ENCODE peak calls at places on chromosomes 13 and 19, in seven cellular contexts. D is mucosa of descending colon, T is GM12864, K is body of pancreas, G is left ventricle myocardium inferior, W is Peyer's patch, N is AG04450. I is an unnamed sample.

GRCh38 chr19:35715981-35716734 is 1.6 kb upstream of the KMT2B start:
- DNase-seq in N (no peak), T (no peak), K (peak), D (peak), G (peak), W (peak), I (no peak)

GRCh38 chr13:48235100-48235813 is 2.3 kb downstream of the ITM2B start:
- DNase-seq in G (no peak), W (no peak), D (no peak), K (peak), T (peak), N (no peak), I (no peak)

GRCh38 chr13:48156466-48156865 is 61.6 kb upstream of the MED4 start:
- DNase-seq in W (peak), K (no peak), T (no peak), G (no peak), N (no peak), D (peak), I (no peak)

GRCh38 chr13:110210604-110210985 is 96.4 kb downstream of the COL4A1 start:
- DNase-seq in K (no peak), T (no peak), D (no peak), W (no peak), N (no peak), G (no peak), I (no peak)

GRCh38 chr13:33633701-33634525 is 184.0 kb upstream of the RFC3 start:
- DNase-seq in W (no peak), K (no peak), D (no peak), N (no peak), T (no peak), G (no peak), I (no peak)

GRCh38 chr13:72970956-72971355 is 87.8 kb upstream of the KLF5 start:
- DNase-seq in T (no peak), W (no peak), K (no peak), D (no peak), G (no peak), N (peak), I (peak)

GRCh38 chr13:42170029-42170428 is 101.9 kb upstream of the AKAP11 start:
- DNase-seq in K (no peak), W (no peak), D (no peak), T (no peak), G (no peak), N (no peak), I (no peak)

GRCh38 chr13:112392719-112393118 is 16.6 kb downstream of the SPACA7 start:
- DNase-seq in K (no peak), D (no peak), W (no peak), G (no peak), T (no peak), N (no peak), I (no peak)

GRCh38 chr13:30241537-30241936 is 65.8 kb downstream of the KATNAL1 start:
- DNase-seq in D (no peak), G (peak), K (no peak), W (no peak), N (no peak), T (peak), I (no peak)

GRCh38 chr19:56341948-56342347 is 27.3 kb upstream of the ZSCAN5A start:
- DNase-seq in D (no peak), N (no peak), K (no peak), T (no peak), W (no peak), G (no peak), I (no peak)

GRCh38 chr19:49887653-49888477 is 8.8 kb downstream of the IL4I1 start:
- DNase-seq in D (no peak), G (no peak), N (no peak), K (no peak), T (no peak), W (no peak), I (no peak)

GRCh38 chr19:6678690-6679109 is 8.7 kb upstream of the TNFSF14 start:
- DNase-seq in D (no peak), T (no peak), K (no peak), G (no peak), N (no peak), W (no peak), I (no peak)

GRCh38 chr19:33726756-33727155 is 69.9 kb upstream of the KCTD15 start:
- DNase-seq in G (no peak), D (no peak), T (no peak), K (no peak), W (no peak), N (no peak), I (no peak)

GRCh38 chr19:50628551-50628950 is 11.1 kb downstream of the SYT3 start:
- DNase-seq in N (no peak), D (no peak), T (no peak), W (no peak), G (no peak), K (no peak), I (no peak)

GRCh38 chr19:49912965-49913685 is 15.9 kb upstream of the ATF5 start:
- DNase-seq in D (no peak), G (no peak), N (no peak), T (no peak), W (no peak), K (no peak), I (no peak)

GRCh38 chr13:113724780-113725315 is 34.2 kb upstream of the TMEM255B start:
- DNase-seq in W (peak), N (no peak), G (peak), D (peak), T (no peak), K (peak), I (peak)

GRCh38 chr13:30745917-30746686 is 10.8 kb downstream of the ALOX5AP start:
- DNase-seq in N (no peak), T (no peak), W (no peak), K (peak), D (peak), G (no peak), I (no peak)

GRCh38 chr19:49676136-49676689 is 858 bp upstream of the PRMT1 start:
- DNase-seq in W (peak), K (peak), T (peak), G (peak), N (peak), D (peak), I (peak)

GRCh38 chr19:291561-292280 is 518 bp upstream of the PLPP2 start:
- DNase-seq in G (no peak), T (no peak), D (peak), W (no peak), K (no peak), N (no peak), I (no peak)

GRCh38 chr19:288911-289310 is 2.3 kb downstream of the PLPP2 start:
- DNase-seq in N (no peak), G (no peak), K (no peak), D (no peak), W (no peak), T (no peak), I (no peak)

GRCh38 chr19:292281-292884 is 1.2 kb upstream of the PLPP2 start:
- DNase-seq in W (no peak), T (no peak), K (no peak), D (no peak), N (no peak), G (no peak), I (no peak)

GRCh38 chr19:289651-290538 is 1.3 kb downstream of the PLPP2 start:
- DNase-seq in G (no peak), W (no peak), N (no peak), T (no peak), D (peak), K (peak), I (peak)

DNA sequence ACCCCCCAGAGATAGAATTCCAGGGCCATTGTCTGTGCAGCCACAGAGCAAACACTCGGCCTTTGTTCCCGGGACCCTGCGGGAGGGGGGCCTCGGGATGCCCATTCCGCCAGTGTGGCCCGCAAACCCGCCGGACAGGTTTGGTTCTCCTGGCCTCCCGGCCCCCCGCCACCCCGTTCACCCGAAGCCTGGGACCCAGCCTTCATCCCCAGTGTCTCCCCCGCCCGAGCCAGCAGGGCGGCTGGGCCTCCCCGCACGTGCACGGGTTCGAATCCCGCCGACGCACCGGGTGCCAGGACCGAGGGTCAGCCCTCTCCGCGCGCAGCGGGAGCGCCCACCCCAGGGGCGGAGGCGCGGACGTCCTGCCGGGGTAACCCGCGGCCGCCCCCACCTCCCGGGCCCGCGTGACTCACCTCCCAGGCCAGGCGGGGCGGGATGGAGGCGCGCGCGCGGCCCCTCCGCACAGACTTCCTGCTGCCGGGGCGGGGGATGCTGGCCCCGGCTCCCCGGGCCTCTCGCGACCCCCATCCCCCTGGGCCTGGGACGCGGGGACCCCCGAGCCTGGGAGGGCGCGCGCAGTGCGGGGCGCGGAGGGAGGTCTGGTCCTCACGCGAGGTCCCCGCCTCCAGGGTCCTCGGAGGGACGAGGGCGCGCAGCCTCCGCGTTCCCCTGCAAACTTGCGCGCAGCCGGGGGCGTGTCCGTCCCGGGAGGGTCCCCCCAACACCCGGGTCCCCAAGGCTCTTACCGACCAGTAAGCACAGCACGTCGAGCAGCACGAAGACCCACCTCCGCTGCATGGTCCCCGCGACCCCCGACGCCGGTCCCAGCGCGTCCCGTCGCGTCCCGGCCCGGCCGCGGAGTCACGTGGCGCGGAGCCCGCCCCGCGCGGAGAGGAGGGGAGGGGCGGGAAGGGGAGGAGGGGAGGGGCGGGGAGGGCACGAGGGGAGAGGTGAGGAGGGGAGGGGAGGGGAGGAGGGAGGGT is at the start of gene PLPP2:
- DNase-seq in T (no peak), G (no peak), K (peak), D (peak), N (no peak), W (no peak), I (no peak)
- H3K4me3 ChIP-seq in T (no peak), G (peak), K (peak), D (peak), N (peak), W (peak), I (peak)

DNA sequence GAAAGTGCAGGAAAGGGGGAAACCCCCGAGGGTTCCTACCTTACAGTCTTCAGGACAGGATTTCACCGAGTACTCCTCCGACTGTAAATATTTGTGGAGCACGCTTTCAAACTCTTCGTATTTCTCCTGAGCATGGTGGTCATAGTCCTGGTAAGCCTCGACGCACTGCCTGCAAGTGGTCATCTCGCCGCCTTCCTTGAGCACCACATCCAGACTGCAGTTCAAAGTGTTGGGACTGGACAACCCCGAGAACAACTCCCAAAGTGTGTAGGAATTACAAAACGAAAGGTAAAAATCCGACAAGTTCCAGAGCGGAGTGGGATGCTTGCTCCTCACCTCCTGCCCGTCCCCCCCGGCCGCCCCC is 349.7 kb downstream of the LIG4 start:
- DNase-seq in D (no peak), T (no peak), N (no peak), G (no peak), W (no peak), K (no peak), I (no peak)
- H3K4me3 ChIP-seq in D (no peak), T (no peak), N (peak), G (peak), W (no peak), K (no peak), I (peak)

DNA sequence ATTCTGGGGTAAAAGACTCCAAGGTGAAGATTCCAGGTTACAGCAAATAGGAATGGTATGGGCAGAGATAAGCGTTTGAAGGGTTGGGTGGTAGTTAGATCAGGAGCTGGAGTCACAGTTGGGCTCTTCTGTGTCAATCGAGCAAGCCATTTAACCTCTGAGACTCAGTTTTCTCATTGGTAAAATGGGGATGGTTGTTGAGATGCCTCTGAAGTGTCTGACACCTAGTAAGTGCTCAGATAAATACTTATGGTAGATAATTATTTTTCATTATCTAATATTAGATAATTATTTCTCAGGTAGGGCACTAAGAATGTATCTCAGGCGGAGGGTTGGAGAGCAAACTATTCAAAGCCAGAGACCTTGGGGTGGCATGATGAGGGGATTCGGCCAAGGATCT is 7.8 kb downstream of the LTBP4 start:
- DNase-seq in G (no peak), K (no peak), W (no peak), T (no peak), N (no peak), D (no peak), I (no peak)
- H3K4me3 ChIP-seq in G (peak), K (no peak), W (no peak), T (peak), N (no peak), D (no peak), I (peak)

GRCh38 chr19:41860419-41861097 is 503 bp downstream of the RPS19 start:
- DNase-seq in D (no peak), G (no peak), W (no peak), T (no peak), N (no peak), K (no peak), I (no peak)
- H3K4me3 ChIP-seq in D (peak), G (peak), W (peak), T (peak), N (peak), K (peak), I (peak)

DNA sequence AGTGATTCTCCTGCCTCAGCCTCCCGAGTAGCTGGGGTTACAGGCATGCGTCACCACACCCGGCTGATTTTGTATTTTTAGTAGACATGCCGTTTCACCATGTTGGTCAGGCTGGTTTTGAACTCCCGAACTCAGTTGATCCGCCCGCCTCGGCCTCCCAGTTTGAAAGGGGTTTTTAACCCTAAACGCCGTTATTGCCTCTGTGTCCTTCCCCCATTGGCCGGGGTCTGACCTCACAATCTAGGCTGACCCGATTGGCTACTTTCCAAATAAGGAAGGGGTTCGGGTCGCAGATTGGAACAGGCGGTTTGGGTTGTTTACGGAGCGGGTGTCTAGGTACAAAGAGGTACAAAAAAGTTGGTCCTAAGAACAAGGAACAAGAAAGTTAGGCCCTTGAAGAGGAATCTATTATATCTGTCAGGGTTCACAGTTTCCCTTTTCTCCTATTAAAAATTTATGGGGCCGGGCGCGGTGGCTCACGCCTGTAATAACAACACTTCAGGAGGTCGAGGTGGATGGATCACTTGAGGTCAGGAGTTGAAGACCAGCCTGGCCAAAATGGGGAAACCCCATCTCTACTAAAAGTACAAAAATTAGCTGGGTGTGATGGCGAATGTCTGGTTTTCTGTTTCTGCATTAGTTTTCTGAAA is 1.0 kb downstream of the ZNF253 start:
- DNase-seq in N (no peak), D (peak), G (no peak), K (peak), T (peak), W (peak), I (no peak)
- H3K4me3 ChIP-seq in N (peak), D (peak), G (peak), K (peak), T (peak), W (peak), I (peak)